ENCODE peak calls at places on chromosomes 6 and 20, in seven cellular contexts. One of them, this sample, is unnamed.

GRCh38 chr20:2878515-2878914 is 5.2 kb downstream of the PTPRA start:
- DNase-seq in K562: no peak
- DNase-seq in pancreas: no peak
- DNase-seq in substantia nigra: no peak
- DNase-seq in dorsolateral prefrontal cortex: no peak
- DNase-seq in tibial nerve: no peak
- DNase-seq in mucosa of gallbladder: no peak
- DNase-seq in this sample: no peak

GRCh38 chr6:36788768-36789167 is 50.5 kb downstream of the CPNE5 start:
- DNase-seq in K562: no peak
- DNase-seq in pancreas: no peak
- DNase-seq in substantia nigra: no peak
- DNase-seq in dorsolateral prefrontal cortex: peak
- DNase-seq in tibial nerve: no peak
- DNase-seq in mucosa of gallbladder: no peak
- DNase-seq in this sample: no peak

GRCh38 chr6:11702039-11702795 is 76.4 kb downstream of the ADTRP start:
- DNase-seq in K562: no peak
- DNase-seq in pancreas: no peak
- DNase-seq in substantia nigra: no peak
- DNase-seq in dorsolateral prefrontal cortex: peak
- DNase-seq in tibial nerve: no peak
- DNase-seq in mucosa of gallbladder: no peak
- DNase-seq in this sample: no peak

GRCh38 chr6:43636312-43636667 is 650 bp downstream of the MAD2L1BP start:
- DNase-seq in K562: no peak
- DNase-seq in pancreas: no peak
- DNase-seq in substantia nigra: no peak
- DNase-seq in dorsolateral prefrontal cortex: no peak
- DNase-seq in tibial nerve: no peak
- DNase-seq in mucosa of gallbladder: no peak
- DNase-seq in this sample: no peak

GRCh38 chr20:36744243-36744642 is 1.6 kb downstream of the NDRG3 start:
- DNase-seq in K562: no peak
- DNase-seq in pancreas: no peak
- DNase-seq in substantia nigra: no peak
- DNase-seq in dorsolateral prefrontal cortex: no peak
- DNase-seq in tibial nerve: no peak
- DNase-seq in mucosa of gallbladder: no peak
- DNase-seq in this sample: no peak

GRCh38 chr6:128519132-128519930 is 1.1 kb downstream of the PTPRK start:
- DNase-seq in K562: no peak
- DNase-seq in pancreas: peak
- DNase-seq in substantia nigra: peak
- DNase-seq in dorsolateral prefrontal cortex: peak
- DNase-seq in tibial nerve: peak
- DNase-seq in mucosa of gallbladder: peak
- DNase-seq in this sample: no peak

GRCh38 chr20:53642196-53643030 is 48.8 kb upstream of the ZNF217 start:
- DNase-seq in K562: peak
- DNase-seq in pancreas: peak
- DNase-seq in substantia nigra: no peak
- DNase-seq in dorsolateral prefrontal cortex: no peak
- DNase-seq in tibial nerve: peak
- DNase-seq in mucosa of gallbladder: peak
- DNase-seq in this sample: peak

GRCh38 chr6:150079604-150080003 is 10.7 kb upstream of the ULBP3 start:
- DNase-seq in K562: no peak
- DNase-seq in pancreas: no peak
- DNase-seq in substantia nigra: no peak
- DNase-seq in dorsolateral prefrontal cortex: no peak
- DNase-seq in tibial nerve: no peak
- DNase-seq in mucosa of gallbladder: no peak
- DNase-seq in this sample: no peak

GRCh38 chr6:114747995-114748625 is 405.3 kb upstream of the HS3ST5 start:
- DNase-seq in K562: peak
- DNase-seq in pancreas: peak
- DNase-seq in substantia nigra: peak
- DNase-seq in dorsolateral prefrontal cortex: peak
- DNase-seq in tibial nerve: peak
- DNase-seq in mucosa of gallbladder: peak
- DNase-seq in this sample: peak

GRCh38 chr6:108653864-108654402 is 93.2 kb downstream of the FOXO3 start:
- DNase-seq in K562: no peak
- DNase-seq in pancreas: no peak
- DNase-seq in substantia nigra: no peak
- DNase-seq in dorsolateral prefrontal cortex: no peak
- DNase-seq in tibial nerve: peak
- DNase-seq in mucosa of gallbladder: peak
- DNase-seq in this sample: no peak

GRCh38 chr6:132962936-132963579 is 148.7 kb downstream of the RPS12 start:
- DNase-seq in K562: peak
- DNase-seq in pancreas: peak
- DNase-seq in substantia nigra: peak
- DNase-seq in dorsolateral prefrontal cortex: peak
- DNase-seq in tibial nerve: peak
- DNase-seq in mucosa of gallbladder: peak
- DNase-seq in this sample: peak

GRCh38 chr20:59571151-59571550 is 33.2 kb upstream of the PHACTR3 start:
- DNase-seq in K562: no peak
- DNase-seq in pancreas: no peak
- DNase-seq in substantia nigra: no peak
- DNase-seq in dorsolateral prefrontal cortex: no peak
- DNase-seq in tibial nerve: no peak
- DNase-seq in mucosa of gallbladder: no peak
- DNase-seq in this sample: no peak

GRCh38 chr20:37729909-37730308 is 36.1 kb downstream of the CTNNBL1 start:
- DNase-seq in K562: no peak
- DNase-seq in pancreas: no peak
- DNase-seq in substantia nigra: no peak
- DNase-seq in dorsolateral prefrontal cortex: no peak
- DNase-seq in tibial nerve: no peak
- DNase-seq in mucosa of gallbladder: no peak
- DNase-seq in this sample: no peak

GRCh38 chr6:15547379-15547778 is 115.4 kb downstream of the DTNBP1 start:
- DNase-seq in K562: no peak
- DNase-seq in pancreas: no peak
- DNase-seq in substantia nigra: no peak
- DNase-seq in dorsolateral prefrontal cortex: no peak
- DNase-seq in tibial nerve: no peak
- DNase-seq in mucosa of gallbladder: no peak
- DNase-seq in this sample: no peak

GRCh38 chr6:10676403-10676802 is 18.0 kb downstream of the C6orf52 start:
- DNase-seq in K562: no peak
- DNase-seq in pancreas: no peak
- DNase-seq in substantia nigra: no peak
- DNase-seq in dorsolateral prefrontal cortex: no peak
- DNase-seq in tibial nerve: no peak
- DNase-seq in mucosa of gallbladder: no peak
- DNase-seq in this sample: no peak

GRCh38 chr6:106275692-106276091 is 49.9 kb downstream of the ATG5 start:
- DNase-seq in K562: no peak
- DNase-seq in pancreas: no peak
- DNase-seq in substantia nigra: no peak
- DNase-seq in dorsolateral prefrontal cortex: no peak
- DNase-seq in tibial nerve: no peak
- DNase-seq in mucosa of gallbladder: no peak
- DNase-seq in this sample: no peak

GRCh38 chr6:126064257-126064993 is 78.1 kb downstream of the TRMT11 start:
- DNase-seq in K562: no peak
- DNase-seq in pancreas: no peak
- DNase-seq in substantia nigra: no peak
- DNase-seq in dorsolateral prefrontal cortex: no peak
- DNase-seq in tibial nerve: no peak
- DNase-seq in mucosa of gallbladder: no peak
- DNase-seq in this sample: no peak

GRCh38 chr6:117920493-117920845 is 13.4 kb downstream of the SLC35F1 start:
- DNase-seq in K562: no peak
- DNase-seq in pancreas: no peak
- DNase-seq in substantia nigra: no peak
- DNase-seq in dorsolateral prefrontal cortex: no peak
- DNase-seq in tibial nerve: no peak
- DNase-seq in mucosa of gallbladder: no peak
- DNase-seq in this sample: no peak

GRCh38 chr6:132663661-132664060 is 4.7 kb upstream of the TAAR1 start:
- DNase-seq in K562: no peak
- DNase-seq in pancreas: no peak
- DNase-seq in substantia nigra: no peak
- DNase-seq in dorsolateral prefrontal cortex: no peak
- DNase-seq in tibial nerve: no peak
- DNase-seq in mucosa of gallbladder: no peak
- DNase-seq in this sample: no peak

GRCh38 chr6:170096803-170097504 is 193.9 kb downstream of the DLL1 start:
- DNase-seq in K562: no peak
- DNase-seq in pancreas: peak
- DNase-seq in substantia nigra: no peak
- DNase-seq in dorsolateral prefrontal cortex: no peak
- DNase-seq in tibial nerve: no peak
- DNase-seq in mucosa of gallbladder: no peak
- DNase-seq in this sample: no peak

GRCh38 chr6:2782825-2783187 is 17.6 kb downstream of the WRNIP1 start:
- DNase-seq in K562: no peak
- DNase-seq in pancreas: no peak
- DNase-seq in substantia nigra: no peak
- DNase-seq in dorsolateral prefrontal cortex: no peak
- DNase-seq in tibial nerve: no peak
- DNase-seq in mucosa of gallbladder: no peak
- DNase-seq in this sample: no peak

GRCh38 chr6:53795702-53796450 is 1.1 kb downstream of the LRRC1 start:
- DNase-seq in K562: no peak
- DNase-seq in pancreas: peak
- DNase-seq in substantia nigra: no peak
- DNase-seq in dorsolateral prefrontal cortex: peak
- DNase-seq in tibial nerve: no peak
- DNase-seq in mucosa of gallbladder: peak
- DNase-seq in this sample: no peak

This sample was measured in NCI-H460.